ENCODE peak calls at places on chromosome 14, in five cellular contexts. Q is fibroblast of the aortic adventitia, T is bronchial epithelial cell, C is foreskin fibroblast, G is fibroblast of lung. F is an unnamed sample.

GRCh38 chr14:21923820-21924219 is 250.2 kb upstream of the OR4E1 start:
- DNase-seq in T (no peak), C (no peak), G (no peak), Q (no peak), F (no peak)

GRCh38 chr14:106489112-106489881 is 962.9 kb downstream of the TMEM121 start:
- DNase-seq in C (no peak), Q (no peak), G (no peak), T (no peak), F (no peak)

GRCh38 chr14:31966896-31967668 is 110.0 kb upstream of the ARHGAP5 start:
- DNase-seq in T (no peak), C (no peak), Q (no peak), G (no peak), F (no peak)

GRCh38 chr14:93663317-93663716 is 125.0 kb downstream of the PRIMA1 start:
- DNase-seq in Q (no peak), G (no peak), T (no peak), C (no peak), F (no peak)

GRCh38 chr14:103110681-103111296 is 12.5 kb upstream of the TNFAIP2 start:
- DNase-seq in Q (peak), T (no peak), G (no peak), C (no peak), F (no peak)

GRCh38 chr14:86057018-86057667 is 527.2 kb downstream of the FLRT2 start:
- DNase-seq in T (peak), Q (peak), G (peak), C (no peak), F (peak)

GRCh38 chr14:65032319-65032718 is 45.6 kb downstream of the FNTB start:
- DNase-seq in C (no peak), T (no peak), Q (no peak), G (no peak), F (no peak)

GRCh38 chr14:65566820-65567522 is 154.4 kb downstream of the FUT8 start:
- DNase-seq in C (no peak), T (peak), G (no peak), Q (no peak), F (peak)

GRCh38 chr14:61525293-61526011 is 169.9 kb upstream of the HIF1A start:
- DNase-seq in C (no peak), Q (peak), T (peak), G (peak), F (peak)

GRCh38 chr14:52327374-52328226 is 13.5 kb downstream of the PTGER2 start:
- DNase-seq in T (no peak), G (peak), C (peak), Q (no peak), F (peak)

GRCh38 chr14:91372680-91373495 is 44.7 kb downstream of the CCDC88C start:
- DNase-seq in G (no peak), T (no peak), C (no peak), Q (no peak), F (no peak)

GRCh38 chr14:105500036-105500725 is 9.1 kb downstream of the TEDC1 start:
- DNase-seq in T (no peak), C (no peak), Q (no peak), G (no peak), F (no peak)

GRCh38 chr14:60878536-60878935 is 102.3 kb downstream of the TRMT5 start:
- DNase-seq in Q (peak), G (no peak), C (peak), T (no peak), F (peak)

GRCh38 chr14:68397371-68397779 is 395.5 kb downstream of the ZFP36L1 start:
- DNase-seq in Q (no peak), G (no peak), C (no peak), T (no peak), F (no peak)

GRCh38 chr14:78667141-78667540 is 497.0 kb downstream of the NRXN3 start:
- DNase-seq in Q (no peak), T (no peak), G (no peak), C (no peak), F (no peak)

GRCh38 chr14:54702014-54702491 is 135.1 kb downstream of the SAMD4A start:
- DNase-seq in T (no peak), C (no peak), G (no peak), Q (no peak), F (no peak)

GRCh38 chr14:53273671-53274072 is 120.5 kb upstream of the DDHD1 start:
- DNase-seq in G (no peak), C (no peak), Q (peak), T (peak), F (peak)

GRCh38 chr14:63457498-63457897 is 85.7 kb downstream of the PPP2R5E start:
- DNase-seq in Q (no peak), G (no peak), T (no peak), C (no peak), F (no peak)
- TF ChIP-seq CTCF in Q (no peak), G (no peak), T (no peak), C (no peak), F (no peak)

DNA sequence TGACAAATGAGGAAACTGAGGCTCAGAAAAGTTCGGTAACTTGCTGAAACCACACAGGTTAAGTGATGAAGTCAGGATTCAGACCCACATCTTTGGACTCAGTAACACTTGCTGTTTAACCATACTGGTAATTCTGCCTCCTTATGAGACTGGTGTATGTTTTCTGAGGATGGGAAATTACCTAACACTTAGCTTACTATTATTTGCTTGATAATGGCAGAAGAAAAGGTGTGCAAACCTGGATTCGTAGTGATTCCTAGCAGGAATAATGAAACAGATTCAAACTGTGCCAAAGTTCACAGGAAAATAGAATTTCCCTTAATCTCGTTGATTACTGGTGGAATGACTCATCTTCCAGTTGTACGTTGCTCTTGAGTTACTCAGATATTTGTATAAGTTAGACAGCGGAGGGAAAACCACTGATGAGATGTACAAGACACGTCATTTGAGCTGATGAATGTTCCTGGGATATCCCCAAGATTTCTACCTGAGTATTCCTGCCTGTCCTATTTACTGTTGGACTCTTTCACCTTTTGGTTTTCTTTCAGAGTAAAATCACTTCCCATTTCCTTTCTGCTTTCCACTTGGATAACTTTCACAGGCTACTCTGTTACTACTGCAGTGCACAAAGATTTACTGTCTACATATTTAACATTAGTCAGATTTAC is 37.5 kb downstream of the PRORP start:
- DNase-seq in G (peak), C (peak), Q (peak), T (peak), F (peak)
- H3K4me3 ChIP-seq in G (peak), C (no peak), Q (peak), T (no peak), F (no peak)

GRCh38 chr14:101716077-101716950 is 45.2 kb upstream of the PPP2R5C start:
- DNase-seq in T (no peak), G (no peak), Q (no peak), C (no peak), F (no peak)
- TF ChIP-seq CTCF in T (no peak), G (no peak), Q (no peak), C (no peak), F (no peak)

GRCh38 chr14:73696466-73697390 is 17.5 kb downstream of the PNMA1 start:
- DNase-seq in C (peak), Q (peak), G (peak), T (peak), F (no peak)
- H3K4me3 ChIP-seq in C (no peak), Q (no peak), G (no peak), T (no peak), F (no peak)

DNA sequence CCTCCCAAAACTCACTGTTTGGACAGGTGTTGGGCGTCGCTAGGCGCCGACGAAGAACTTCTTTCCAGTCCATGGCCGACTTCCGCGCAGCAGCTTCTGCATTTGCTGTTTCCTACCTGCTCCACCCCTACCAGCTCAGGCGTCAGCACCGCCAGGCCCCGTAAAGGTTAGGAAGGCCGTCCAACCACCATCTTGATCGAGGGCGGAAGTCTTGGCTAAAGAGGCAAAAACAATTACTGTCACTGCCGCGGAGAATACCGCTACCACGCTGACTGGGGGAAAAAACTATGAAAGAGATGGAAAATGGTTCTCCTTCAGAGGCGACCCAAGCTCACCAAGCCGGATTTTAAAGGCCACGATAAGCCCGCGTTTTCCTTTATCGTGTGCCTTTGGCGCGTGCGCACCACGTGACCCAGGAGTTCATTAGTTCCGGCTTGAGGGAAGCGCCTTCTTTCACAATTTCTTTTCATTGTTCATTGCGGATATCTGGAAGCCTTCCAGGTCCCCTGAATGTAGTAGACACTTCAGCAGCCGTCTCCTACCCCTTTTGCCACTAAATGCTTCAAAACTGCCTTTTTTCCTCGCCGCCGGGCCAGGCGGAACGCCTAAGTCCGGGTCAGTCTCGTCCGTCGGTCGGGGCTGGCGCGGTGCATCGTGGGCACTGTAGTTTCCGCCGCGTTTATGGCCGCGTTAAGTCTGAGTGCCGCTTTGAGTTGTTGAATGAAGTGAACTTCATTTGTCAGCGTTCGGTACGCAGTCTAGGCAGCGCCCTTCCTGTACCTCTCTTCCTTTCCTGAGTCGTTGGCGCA is at the start of the genes PPP2R3C and PRORP:
- DNase-seq in T (peak), Q (peak), C (peak), G (peak), F (peak)
- TF ChIP-seq CTCF in T (no peak), Q (no peak), C (no peak), G (no peak), F (no peak)

GRCh38 chr14:56797569-56798446 is 12.5 kb downstream of the OTX2 start:
- DNase-seq in C (no peak), G (no peak), T (no peak), Q (no peak), F (no peak)
- H3K4me3 ChIP-seq in C (no peak), G (no peak), T (no peak), Q (no peak), F (no peak)